ENCODE peak calls at places on chromosome 11, in four cellular contexts. E is K562, V is GM12878, R is HepG2. S is an unnamed sample.

GRCh38 chr11:70730411-70730810 is 332.1 kb downstream of the CTTN start:
- DNase-seq in V (no peak), R (no peak), E (no peak), S (no peak)

GRCh38 chr11:71189768-71190315 is 62.5 kb downstream of the SHANK2 start:
- DNase-seq in V (no peak), E (no peak), R (no peak), S (no peak)

GRCh38 chr11:3150726-3151125 is 14.4 kb downstream of the OSBPL5 start:
- DNase-seq in R (no peak), V (no peak), E (no peak), S (no peak)

GRCh38 chr11:114059984-114060401 is 482 bp downstream of the ZBTB16 start:
- DNase-seq in R (no peak), E (peak), V (no peak), S (peak)

GRCh38 chr11:87740513-87740912 is 434.7 kb downstream of the RAB38 start:
- DNase-seq in V (no peak), R (no peak), E (no peak), S (no peak)

GRCh38 chr11:1827931-1828330 is 6.9 kb upstream of the SYT8 start:
- DNase-seq in R (no peak), E (no peak), V (no peak), S (no peak)

GRCh38 chr11:43953521-43953920 is 11.1 kb downstream of the C11orf96 start:
- DNase-seq in E (no peak), V (no peak), R (no peak), S (no peak)

GRCh38 chr11:45100338-45100737 is 46.1 kb upstream of the PRDM11 start:
- DNase-seq in E (peak), V (no peak), R (no peak), S (no peak)

DNA sequence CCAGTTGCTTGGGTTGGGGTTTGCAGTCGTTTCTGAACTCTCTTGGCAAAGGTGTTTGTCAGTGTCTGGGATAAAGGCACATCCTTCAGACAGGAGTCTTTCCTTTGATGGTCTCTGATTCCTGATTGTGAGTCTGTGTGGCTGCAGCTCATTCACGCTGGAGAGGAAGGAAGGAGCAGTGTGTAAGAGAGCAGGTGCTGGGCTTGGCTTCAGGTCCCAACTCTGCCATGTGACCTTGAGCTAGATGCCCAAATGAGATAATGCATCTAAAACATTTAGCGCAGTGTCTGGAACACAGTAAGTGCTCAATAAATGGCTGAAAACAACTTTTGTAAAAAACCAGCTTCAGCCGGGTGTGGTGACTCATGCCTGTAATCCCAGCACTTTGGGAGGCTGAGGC is 23.6 kb upstream of the CABP2 start:
- DNase-seq in V (no peak), E (no peak), R (no peak), S (no peak)
- TF ChIP-seq TARDBP in V (no peak), E (no peak), R (no peak), S (no peak)

DNA sequence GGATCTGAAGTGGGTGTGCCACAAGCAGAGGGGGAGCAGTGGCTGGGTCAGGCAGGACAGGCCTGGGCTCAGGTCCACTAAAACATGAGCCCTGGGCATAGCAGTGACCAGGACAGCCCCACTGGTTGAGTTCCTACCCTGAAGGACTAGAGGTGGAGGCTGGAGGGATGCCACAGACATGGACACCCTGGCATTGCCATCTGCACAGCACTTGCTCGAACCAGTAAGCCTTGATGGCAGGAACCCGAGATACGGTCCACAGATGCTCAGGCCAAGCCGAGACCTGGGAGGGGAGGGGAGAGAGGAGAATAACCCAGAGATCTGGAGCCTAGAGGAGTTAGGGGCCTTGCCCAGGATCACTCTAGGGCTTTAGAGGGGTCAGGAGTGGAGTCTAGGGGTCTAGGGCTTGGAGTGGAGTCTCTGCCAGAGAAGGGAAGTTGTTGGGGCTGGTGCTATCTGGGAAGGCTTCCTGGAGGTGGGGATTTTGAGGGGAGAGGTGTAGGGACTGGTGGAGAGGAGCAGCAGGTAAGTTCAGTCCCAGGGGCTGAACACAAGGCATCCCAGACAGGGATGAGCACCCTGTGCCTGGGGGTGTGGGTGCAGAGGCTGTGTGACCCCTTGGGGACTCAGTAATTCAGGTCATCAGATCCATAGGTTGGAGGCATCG is 30.6 kb upstream of the RELT start:
- DNase-seq in E (no peak), V (no peak), R (no peak), S (no peak)
- TF ChIP-seq TARDBP in E (no peak), V (no peak), R (no peak), S (no peak)

GRCh38 chr11:94193288-94193687 is 64.6 kb downstream of the PANX1 start:
- DNase-seq in E (no peak), V (no peak), R (no peak), S (no peak)
- TF ChIP-seq TARDBP in E (no peak), V (no peak), R (no peak), S (no peak)

GRCh38 chr11:130110325-130111108 is 40.8 kb downstream of the APLP2 start:
- DNase-seq in V (no peak), R (no peak), E (no peak), S (no peak)
- TF ChIP-seq TARDBP in V (no peak), R (no peak), E (no peak), S (no peak)

GRCh38 chr11:86245369-86246292 is 1.1 kb downstream of the EED start:
- DNase-seq in V (no peak), R (peak), E (peak), S (no peak)
- TF ChIP-seq TARDBP in V (no peak), R (no peak), E (no peak), S (no peak)

DNA sequence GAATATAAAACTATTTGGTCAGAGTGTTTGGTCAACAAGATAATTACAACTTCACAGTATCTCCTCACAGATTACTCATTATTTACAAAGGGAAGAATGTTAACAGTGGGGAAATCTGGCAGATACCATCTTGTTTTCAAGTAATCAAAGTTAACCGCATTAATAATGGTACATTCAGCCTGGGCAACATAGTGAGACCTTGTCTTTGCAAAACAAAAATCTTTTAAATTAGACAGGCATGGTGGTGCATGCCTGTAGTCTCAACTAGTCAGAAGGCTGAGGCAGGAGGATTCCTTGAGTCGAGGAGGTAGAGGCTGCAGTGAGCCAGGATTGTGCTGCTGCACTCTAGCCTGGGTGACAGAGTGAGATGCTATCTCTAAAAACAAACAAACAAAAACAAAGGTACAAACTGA is 78.5 kb downstream of the ACER3 start:
- DNase-seq in V (no peak), R (peak), E (no peak), S (no peak)
- TF ChIP-seq TARDBP in V (no peak), R (no peak), E (no peak), S (no peak)

DNA sequence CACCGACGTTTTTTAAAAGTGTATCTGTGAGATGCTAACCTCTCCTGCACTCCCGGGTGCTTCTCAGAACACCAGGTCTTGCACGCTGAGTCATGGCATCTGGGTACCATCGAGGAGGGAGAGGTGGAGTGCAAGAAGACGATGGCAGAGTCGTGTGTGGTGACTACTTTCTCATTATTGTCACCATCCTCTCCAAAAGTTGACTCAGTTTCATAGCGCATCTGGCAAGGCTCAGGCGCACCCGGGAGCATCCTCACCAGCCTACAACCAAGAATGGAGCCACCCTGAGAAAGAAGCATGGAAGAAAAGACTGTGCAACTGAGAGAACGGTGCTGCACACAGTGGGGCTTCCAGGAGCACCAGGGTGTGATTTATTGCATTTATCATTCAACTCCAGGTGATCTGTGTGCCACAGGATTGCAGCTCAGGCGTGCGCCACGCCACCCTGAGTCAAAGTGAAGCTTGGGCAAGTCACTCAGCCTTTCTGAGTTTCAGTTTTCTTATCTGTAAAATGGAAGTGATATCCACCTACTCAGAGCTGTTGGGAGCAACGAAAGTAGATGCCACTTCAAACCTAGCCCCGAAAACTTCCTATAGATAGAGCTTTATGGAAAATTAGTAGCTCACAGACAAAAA is 65.4 kb downstream of the LINC01488 start:
- DNase-seq in R (no peak), E (no peak), V (peak), S (no peak)
- TF ChIP-seq TARDBP in R (no peak), E (no peak), V (no peak), S (no peak)

S was measured in HEK293T.